ENCODE peak calls at places on chromosomes 12 and 14, in four cellular contexts. U, N, V and X are unnamed samples. For H3K36me3, the result is how much of the 10 kb centered on the place peaks cover.

GRCh38 chr12:108884116-108885012 is 4.5 kb downstream of the DAO start:
- DNase-seq in V (no peak), U (peak), N (peak), X (peak)

GRCh38 chr12:46266382-46266791 is 2.5 kb downstream of the SLC38A1 start:
- DNase-seq in V (peak), U (no peak), N (peak), X (peak)

GRCh38 chr14:65637780-65638179 is 225.2 kb downstream of the FUT8 start:
- DNase-seq in V (peak), N (no peak), U (no peak), X (no peak)

GRCh38 chr12:105822131-105823103 is 316.3 kb downstream of the NUAK1 start:
- DNase-seq in N (no peak), U (no peak), V (peak), X (no peak)

GRCh38 chr14:92645841-92646478 is 102.5 kb downstream of the LGMN start:
- DNase-seq in V (peak), U (no peak), N (no peak), X (no peak)

GRCh38 chr12:64273527-64274403 is 51.7 kb upstream of the KICS2 start:
- DNase-seq in U (no peak), V (no peak), N (no peak), X (peak)

GRCh38 chr14:74207943-74208342 is 31.3 kb upstream of the VSX2 start:
- DNase-seq in N (no peak), V (no peak), U (no peak), X (peak)

GRCh38 chr14:30559638-30560071 is 697 bp downstream of the G2E3 start:
- DNase-seq in N (no peak), U (no peak), V (peak), X (peak)

GRCh38 chr14:87529081-87529480 is 463.9 kb downstream of the GALC start:
- DNase-seq in N (no peak), V (no peak), U (no peak), X (no peak)

GRCh38 chr12:90069711-90070110 is 361.1 kb upstream of the ATP2B1 start:
- DNase-seq in V (no peak), N (no peak), U (no peak), X (no peak)

GRCh38 chr14:95341115-95341514 is 21.4 kb upstream of the CLMN start:
- DNase-seq in V (no peak), N (no peak), U (no peak), X (no peak)

GRCh38 chr14:63770187-63770807 is 42.4 kb upstream of the SGPP1 start:
- DNase-seq in V (peak), U (peak), N (peak), X (peak)

GRCh38 chr14:68606644-68607043 is 186.2 kb downstream of the ZFP36L1 start:
- DNase-seq in U (no peak), N (no peak), V (no peak), X (no peak)

GRCh38 chr14:95756127-95756526 is 42.2 kb upstream of the TCL1A start:
- DNase-seq in N (no peak), U (no peak), V (no peak), X (no peak)

GRCh38 chr14:39873793-39874192 is 441.6 kb upstream of the FBXO33 start:
- DNase-seq in U (no peak), N (no peak), V (no peak), X (no peak)

GRCh38 chr14:75979071-75979571 is 2.7 kb downstream of the TGFB3 start:
- DNase-seq in N (peak), V (peak), U (peak), X (peak)

GRCh38 chr12:132133952-132134652 is 10.0 kb downstream of the DDX51 start:
- DNase-seq in N (no peak), V (no peak), U (no peak), X (no peak)

GRCh38 chr12:50246159-50246865 is 37.0 kb downstream of the LIMA1 start:
- DNase-seq in N (no peak), U (no peak), V (no peak), X (peak)

GRCh38 chr12:93019240-93019910 is 90.3 kb upstream of the EEA1 start:
- DNase-seq in U (no peak), V (no peak), N (no peak), X (no peak)

GRCh38 chr12:66637693-66638301 is 41.1 kb downstream of the GRIP1 start:
- DNase-seq in U (no peak), N (no peak), V (peak), X (no peak)

GRCh38 chr14:90111895-90112534 is 50.2 kb downstream of the KCNK13 start:
- DNase-seq in N (no peak), V (peak), U (no peak), X (no peak)

GRCh38 chr14:63448841-63449240 is 94.3 kb downstream of the PPP2R5E start:
- DNase-seq in U (no peak), N (no peak), V (no peak), X (no peak)

GRCh38 chr12:128783129-128783574 is 40.6 kb downstream of the SLC15A4 start:
- DNase-seq in U (no peak), N (no peak), V (peak), X (no peak)

GRCh38 chr14:35296505-35296904 is 4.3 kb downstream of the PSMA6 start:
- DNase-seq in U (no peak), N (no peak), V (no peak), X (no peak)

GRCh38 chr12:27931390-27931789 is 41.1 kb downstream of the PTHLH start:
- DNase-seq in N (no peak), V (no peak), U (no peak), X (no peak)

GRCh38 chr12:132018193-132018916 is 68.6 kb downstream of the EP400 start:
- DNase-seq in U (no peak), V (peak), N (no peak), X (no peak)

GRCh38 chr12:70609739-70610491 is 27.3 kb downstream of the PTPRB start:
- DNase-seq in V (peak), U (peak), N (peak), X (peak)

GRCh38 chr14:91377700-91378652 is 39.6 kb downstream of the CCDC88C start:
- DNase-seq in N (no peak), V (no peak), U (no peak), X (no peak)

GRCh38 chr14:74257078-74257987 is 18.1 kb downstream of the VSX2 start:
- DNase-seq in V (no peak), U (peak), N (no peak), X (peak)

GRCh38 chr14:101469382-101470251 is 91.7 kb upstream of the DIO3 start:
- DNase-seq in U (peak), V (no peak), N (no peak), X (no peak)

GRCh38 chr14:104715416-104715815 is 8.6 kb upstream of the ADSS1 start:
- DNase-seq in U (no peak), V (no peak), N (no peak), X (no peak)

GRCh38 chr12:5043589-5044419 is at the start of gene KCNA5:
- DNase-seq in U (no peak), V (no peak), N (peak), X (no peak)

GRCh38 chr12:5085896-5086295 is 42.2 kb downstream of the KCNA5 start:
- DNase-seq in N (no peak), V (peak), U (no peak), X (no peak)

GRCh38 chr12:42919691-42920090 is 330.1 kb upstream of the PRICKLE1 start:
- DNase-seq in N (no peak), U (no peak), V (peak), X (no peak)

GRCh38 chr14:64786296-64787149 is 82.3 kb downstream of the PLEKHG3 start:
- DNase-seq in N (no peak), U (no peak), V (peak), X (no peak)

GRCh38 chr14:102830474-102831045 is 53.3 kb downstream of the TRAF3 start:
- DNase-seq in N (no peak), U (no peak), V (no peak), X (no peak)

GRCh38 chr14:102833341-102833740 is 56.1 kb downstream of the TRAF3 start:
- DNase-seq in U (no peak), N (no peak), V (no peak), X (no peak)

GRCh38 chr14:102835959-102836358 is 58.7 kb downstream of the TRAF3 start:
- DNase-seq in V (no peak), N (no peak), U (no peak), X (no peak)

GRCh38 chr14:102831163-102831804 is 54.0 kb downstream of the TRAF3 start:
- DNase-seq in N (no peak), V (no peak), U (no peak), X (no peak)

DNA sequence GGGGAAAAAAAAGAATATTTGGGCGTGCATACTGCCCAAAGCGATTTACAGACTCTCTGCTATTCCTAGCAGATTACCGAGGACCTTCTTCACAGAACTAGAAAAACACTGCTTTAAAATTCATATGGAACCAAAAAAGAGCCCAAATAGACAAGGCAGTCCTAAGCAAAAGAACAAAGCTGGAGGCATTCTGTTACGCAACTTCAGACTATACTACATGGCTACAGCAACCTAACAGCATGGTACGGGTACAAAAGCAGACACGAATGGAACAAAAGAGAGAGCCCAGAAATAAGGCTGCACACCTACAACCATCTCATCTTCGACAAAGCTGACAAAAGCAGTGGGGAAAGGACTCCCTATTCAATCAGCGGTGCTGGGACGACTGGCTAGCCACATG is 56.7 kb downstream of the TRAF3 start:
- DNase-seq in N (no peak), U (no peak), V (no peak), X (no peak)
- H3K4me3 ChIP-seq in N (no peak), U (no peak), V (no peak), X (no peak)

GRCh38 chr12:120265483-120266179 is at the start of gene PXN:
- DNase-seq in V (peak), U (peak), N (peak), X (peak)
- TF ChIP-seq CTCF in V (peak), U (peak), N (peak), X (peak)

GRCh38 chr12:81543621-81544139 is 215.5 kb downstream of the PPFIA2 start:
- DNase-seq in U (no peak), V (no peak), N (no peak), X (no peak)
- H3K36me3 ChIP-seq in U (under half), V (under half), N (under half), X (under half)

GRCh38 chr14:58353516-58354299 is 42.0 kb upstream of the TOMM20L start:
- DNase-seq in N (no peak), V (no peak), U (no peak), X (no peak)
- H3K4me3 ChIP-seq in N (no peak), V (no peak), U (no peak), X (no peak)

GRCh38 chr14:52473557-52473956 is 78.7 kb downstream of the TXNDC16 start:
- DNase-seq in U (no peak), N (no peak), V (peak), X (no peak)
- TF ChIP-seq CTCF in U (peak), N (peak), V (no peak), X (no peak)